ENCODE peak calls at places on chromosomes 16 and 17, in nine cellular contexts. M is transverse colon, B is GM23338, R is esophagus muscularis mucosa, V is breast epithelium, S is endothelial cell of umbilical vein, Q is HepG2, X is HL-60, T is sigmoid colon. A is an unnamed sample.

GRCh38 chr17:56866496-56866895 is 32.5 kb downstream of the DGKE start:
- DNase-seq in M (no peak), B (no peak), R (no peak), V (no peak), S (peak), Q (no peak), X (no peak), T (no peak), A (no peak)

GRCh38 chr16:13332713-13333255 is 431.4 kb downstream of the SHISA9 start:
- DNase-seq in M (no peak), B (peak), R (no peak), V (no peak), S (no peak), Q (no peak), X (no peak), T (no peak), A (no peak)

GRCh38 chr16:10564591-10564990 is 15.8 kb downstream of the EMP2 start:
- DNase-seq in M (no peak), B (no peak), R (no peak), V (no peak), S (peak), Q (no peak), X (no peak), T (no peak), A (no peak)

GRCh38 chr17:33962857-33963655 is 292.0 kb upstream of the CCL2 start:
- DNase-seq in M (no peak), B (no peak), R (no peak), V (no peak), S (no peak), Q (no peak), X (no peak), T (no peak), A (no peak)

GRCh38 chr17:40345161-40346034 is 19.1 kb downstream of the GJD3 start:
- DNase-seq in M (peak), B (peak), R (no peak), V (no peak), S (peak), Q (peak), X (no peak), T (peak), A (peak)

GRCh38 chr17:30780343-30780742 is 44.1 kb downstream of the CRLF3 start:
- DNase-seq in M (no peak), B (no peak), R (no peak), V (no peak), S (no peak), Q (no peak), X (no peak), T (no peak), A (no peak)

GRCh38 chr17:28402844-28403243 is 3.2 kb downstream of the SLC46A1 start:
- DNase-seq in M (no peak), B (no peak), R (no peak), V (no peak), S (no peak), Q (no peak), X (no peak), T (no peak), A (no peak)

GRCh38 chr17:50393700-50394099 is 3.6 kb downstream of the LRRC59 start:
- DNase-seq in M (no peak), B (no peak), R (no peak), V (no peak), S (no peak), Q (no peak), X (no peak), T (no peak), A (no peak)

GRCh38 chr16:84844049-84844350 is 24.2 kb downstream of the CRISPLD2 start:
- DNase-seq in M (peak), B (no peak), R (no peak), V (no peak), S (no peak), Q (no peak), X (no peak), T (peak), A (no peak)

GRCh38 chr16:87541004-87541881 is 48.4 kb upstream of the ZCCHC14 start:
- DNase-seq in M (peak), B (no peak), R (no peak), V (no peak), S (no peak), Q (no peak), X (no peak), T (no peak), A (no peak)

DNA sequence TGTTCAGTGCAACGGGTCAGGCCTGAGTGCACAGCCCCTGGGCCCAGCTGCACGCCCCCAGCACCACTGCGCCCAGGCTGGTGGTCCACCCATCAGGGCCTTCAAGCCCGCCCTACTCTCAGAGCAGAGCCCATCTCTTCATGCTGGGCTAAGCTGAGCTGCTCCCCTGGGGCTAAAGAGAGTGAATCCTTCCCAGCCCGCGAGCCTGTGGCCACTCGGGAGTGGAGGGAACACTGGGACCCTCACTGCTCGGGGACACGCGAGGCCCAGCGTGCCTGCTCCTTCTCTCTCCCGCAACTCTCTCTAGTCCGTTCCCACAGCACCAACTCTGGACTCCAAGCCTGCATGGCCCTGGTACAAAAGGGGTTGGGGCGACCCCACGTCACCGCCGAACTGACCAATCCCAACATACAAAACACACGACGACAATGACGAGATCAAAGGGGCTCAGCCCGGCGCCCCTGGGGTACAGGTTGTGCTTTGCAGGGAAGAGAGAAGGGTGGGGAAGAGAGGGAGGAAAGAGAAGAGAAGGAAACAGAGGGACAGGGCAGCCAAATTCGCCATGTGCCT is 4.1 kb upstream of the SIRT7 start:
- DNase-seq in M (no peak), B (no peak), R (no peak), V (no peak), S (no peak), Q (no peak), X (no peak), T (no peak), A (no peak)
- H3K4me3 ChIP-seq in M (no peak), B (no peak), R (no peak), V (no peak), S (no peak), Q (no peak), X (peak), T (no peak), A (no peak)

GRCh38 chr17:82049521-82049971 is 2.1 kb downstream of the RFNG start:
- DNase-seq in M (no peak), B (no peak), R (no peak), V (no peak), S (no peak), Q (no peak), X (no peak), T (no peak), A (no peak)
- TF ChIP-seq POLR2AphosphoS5 in M (no peak), B (no peak), R (no peak), V (no peak), S (no peak), Q (no peak), X (no peak), T (no peak), A (no peak)

GRCh38 chr16:66889622-66890021 is 9.3 kb downstream of the PDP2 start:
- DNase-seq in M (no peak), B (no peak), R (no peak), V (no peak), S (no peak), Q (no peak), X (no peak), T (no peak), A (no peak)

GRCh38 chr16:66885491-66885890 is 5.2 kb downstream of the PDP2 start:
- DNase-seq in M (no peak), B (no peak), R (no peak), V (no peak), S (no peak), Q (no peak), X (no peak), T (no peak), A (no peak)

GRCh38 chr16:66886346-66886745 is 6.0 kb downstream of the PDP2 start:
- DNase-seq in M (no peak), B (no peak), R (no peak), V (no peak), S (no peak), Q (no peak), X (no peak), T (no peak), A (no peak)

GRCh38 chr16:66888647-66889615 is 8.6 kb downstream of the PDP2 start:
- DNase-seq in M (no peak), B (no peak), R (no peak), V (no peak), S (no peak), Q (no peak), X (no peak), T (no peak), A (no peak)

GRCh38 chr16:66886914-66887313 is 6.6 kb downstream of the PDP2 start:
- DNase-seq in M (no peak), B (no peak), R (no peak), V (no peak), S (peak), Q (no peak), X (no peak), T (no peak), A (no peak)
- H3K4me3 ChIP-seq in M (no peak), B (no peak), R (no peak), V (no peak), S (no peak), Q (no peak), X (no peak), T (no peak), A (no peak)

GRCh38 chr17:57972151-57972550 is 15.9 kb downstream of the VEZF1 start:
- DNase-seq in M (no peak), B (no peak), R (peak), V (no peak), S (no peak), Q (no peak), X (no peak), T (no peak), A (no peak)
- TF ChIP-seq POLR2AphosphoS5 in M (no peak), B (no peak), R (no peak), V (no peak), S (no peak), Q (no peak), X (no peak), T (no peak), A (no peak)

DNA sequence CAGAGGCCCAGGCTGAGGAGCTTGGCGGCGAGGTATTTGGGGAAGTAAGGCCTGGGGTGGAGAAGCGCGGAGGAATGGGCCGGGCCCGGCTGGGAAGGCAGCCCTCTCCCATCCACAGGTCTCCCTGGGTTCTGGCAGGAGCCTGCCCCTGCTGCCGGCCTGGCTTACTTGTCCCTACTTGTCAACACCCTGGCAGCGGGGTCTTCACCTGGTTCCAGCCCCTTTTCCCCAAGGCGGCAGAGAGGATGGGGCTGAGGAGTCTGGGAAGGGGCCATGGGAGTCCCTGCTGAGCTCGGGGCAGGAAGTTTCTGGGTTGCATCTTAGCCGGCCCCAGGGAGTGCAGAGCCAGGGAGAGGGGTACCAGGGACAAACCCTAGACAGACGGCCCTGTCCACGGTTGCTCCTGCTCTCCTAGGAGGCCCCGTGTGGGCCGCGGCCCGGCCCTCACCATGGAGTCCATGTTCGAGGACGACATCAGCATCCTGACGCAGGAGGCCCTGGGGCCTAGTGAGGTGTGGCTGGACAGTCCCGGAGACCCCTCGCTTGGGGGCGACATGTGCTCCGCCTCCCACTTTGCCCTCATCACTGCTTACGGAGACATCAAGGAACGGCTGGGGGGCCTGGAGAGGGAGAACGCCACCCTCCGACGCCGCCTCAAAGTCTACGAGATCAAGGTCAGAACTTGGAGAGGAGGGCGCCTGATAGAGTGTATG is 1.9 kb downstream of the TBKBP1 start:
- DNase-seq in M (no peak), B (no peak), R (no peak), V (no peak), S (no peak), Q (no peak), X (no peak), T (peak), A (no peak)
- H3K4me3 ChIP-seq in M (no peak), B (peak), R (peak), V (peak), S (peak), Q (no peak), X (peak), T (peak), A (peak)

GRCh38 chr17:64972611-64973010 is 53.3 kb upstream of the LRRC37A3 start:
- DNase-seq in M (no peak), B (no peak), R (no peak), V (no peak), S (no peak), Q (no peak), X (no peak), T (no peak), A (no peak)

GRCh38 chr17:64974750-64975317 is 55.6 kb upstream of the LRRC37A3 start:
- DNase-seq in M (no peak), B (no peak), R (no peak), V (no peak), S (peak), Q (no peak), X (no peak), T (no peak), A (no peak)

GRCh38 chr17:64978138-64978537 is 58.9 kb upstream of the LRRC37A3 start:
- DNase-seq in M (no peak), B (no peak), R (no peak), V (no peak), S (no peak), Q (no peak), X (no peak), T (no peak), A (no peak)

GRCh38 chr17:64975318-64976087 is 56.2 kb upstream of the LRRC37A3 start:
- DNase-seq in M (peak), B (peak), R (peak), V (peak), S (peak), Q (peak), X (peak), T (peak), A (peak)
- TF ChIP-seq POLR2AphosphoS5 in M (peak), B (peak), R (peak), V (peak), S (peak), Q (peak), X (peak), T (peak), A (peak)

DNA sequence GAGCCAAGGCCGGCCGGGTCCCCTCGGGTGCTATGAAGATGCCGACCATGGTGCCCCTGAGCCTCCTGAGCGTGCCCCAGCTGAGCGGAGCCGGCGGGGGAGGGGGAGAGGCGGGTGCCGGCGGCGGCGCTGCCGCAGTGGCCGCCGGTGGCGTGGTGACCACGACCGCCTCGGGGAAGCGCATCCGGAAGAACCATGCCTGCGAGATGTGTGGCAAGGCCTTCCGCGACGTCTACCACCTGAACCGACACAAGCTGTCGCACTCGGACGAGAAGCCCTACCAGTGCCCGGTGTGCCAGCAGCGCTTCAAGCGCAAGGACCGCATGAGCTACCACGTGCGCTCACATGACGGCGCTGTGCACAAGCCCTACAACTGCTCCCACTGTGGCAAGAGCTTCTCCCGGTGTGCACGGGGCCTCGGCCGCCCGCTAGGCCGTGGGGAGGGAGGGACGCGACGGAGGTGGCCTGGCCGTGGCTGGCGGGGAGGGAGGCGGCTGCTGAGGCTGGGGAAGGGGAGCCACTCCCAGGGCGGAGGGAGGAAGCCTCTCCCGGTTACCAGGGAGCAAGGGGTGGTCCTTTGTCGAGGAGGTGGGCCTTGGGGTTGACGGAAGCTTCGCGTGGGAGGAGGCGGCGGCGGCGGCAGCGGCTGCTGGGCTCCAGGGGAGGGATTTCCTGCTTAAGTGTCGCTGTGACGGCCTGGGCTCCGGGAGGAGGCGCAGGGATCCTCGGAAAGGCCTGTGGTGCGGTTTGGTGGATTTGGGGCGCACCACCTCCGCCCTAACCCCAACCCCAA is 1.3 kb downstream of the MAZ start:
- DNase-seq in M (peak), B (peak), R (peak), V (peak), S (peak), Q (peak), X (peak), T (peak), A (peak)
- H3K4me3 ChIP-seq in M (peak), B (peak), R (peak), V (peak), S (peak), Q (peak), X (peak), T (peak), A (peak)

GRCh38 chr17:42698736-42699414 is 16.5 kb downstream of the CNTNAP1 start:
- DNase-seq in M (no peak), B (no peak), R (no peak), V (no peak), S (no peak), Q (no peak), X (no peak), T (no peak), A (no peak)
- TF ChIP-seq POLR2AphosphoS5 in M (no peak), B (no peak), R (no peak), V (no peak), S (no peak), Q (no peak), X (no peak), T (no peak), A (no peak)

GRCh38 chr16:51287231-51287630 is 136.2 kb upstream of the SALL1 start:
- DNase-seq in M (no peak), B (no peak), R (no peak), V (no peak), S (no peak), Q (no peak), X (no peak), T (no peak), A (no peak)
- H3K4me3 ChIP-seq in M (no peak), B (no peak), R (no peak), V (no peak), S (no peak), Q (no peak), X (no peak), T (no peak), A (no peak)

A was measured in prostate gland.